ENCODE peak calls at places on chromosomes 16 and 17, in nine cellular contexts. L, T, W, H, R, M, F, C and E are unnamed samples.
A peak's percentile ranks its signal among the peaks of the same experiment; 100 is the strongest.

GRCh38 chr17:65359016-65359415 is 202.4 kb downstream of the AXIN2 start:
- DNase-seq in L (peak; percentile 81), T (no peak), W (no peak), H (peak; percentile 94), R (peak; percentile 80), M (no peak), F (no peak), C (peak; percentile 83), E (no peak)

GRCh38 chr17:15180121-15180561 is 85.0 kb downstream of the PMP22 start:
- DNase-seq in L (no peak), T (no peak), W (no peak), H (no peak), R (no peak), M (no peak), F (no peak), C (no peak), E (peak; percentile 44)

GRCh38 chr17:45437461-45438283 is 5.0 kb upstream of the ARHGAP27 start:
- DNase-seq in L (no peak), T (no peak), W (no peak), H (no peak), R (no peak), M (no peak), F (no peak), C (no peak), E (no peak)

GRCh38 chr16:26981266-26981938 is 85.3 kb upstream of the C16orf82 start:
- DNase-seq in L (peak; percentile 76), T (no peak), W (no peak), H (peak; percentile 80), R (no peak), M (no peak), F (no peak), C (no peak), E (no peak)

GRCh38 chr16:29192329-29193247 is 207.7 kb downstream of the LAT start:
- DNase-seq in L (no peak), T (no peak), W (no peak), H (no peak), R (no peak), M (no peak), F (no peak), C (no peak), E (no peak)

GRCh38 chr17:9228408-9229159 is 207.3 kb downstream of the NTN1 start:
- DNase-seq in L (peak; percentile 68), T (no peak), W (no peak), H (peak; percentile 51), R (no peak), M (no peak), F (no peak), C (peak; percentile 36), E (no peak)

GRCh38 chr17:27633312-27634025 is 2.5 kb downstream of the LGALS9 start:
- DNase-seq in L (no peak), T (no peak), W (no peak), H (no peak), R (no peak), M (no peak), F (no peak), C (no peak), E (no peak)

GRCh38 chr17:8503807-8504206 is 68.1 kb downstream of the NDEL1 start:
- DNase-seq in L (no peak), T (no peak), W (no peak), H (no peak), R (no peak), M (no peak), F (no peak), C (no peak), E (peak; percentile 11)

GRCh38 chr16:13733561-13733960 is 186.4 kb upstream of the ERCC4 start:
- DNase-seq in L (no peak), T (no peak), W (no peak), H (peak; percentile 3), R (no peak), M (no peak), F (no peak), C (no peak), E (no peak)

GRCh38 chr16:31092330-31092729 is 2.3 kb downstream of the VKORC1 start:
- DNase-seq in L (no peak), T (no peak), W (no peak), H (no peak), R (no peak), M (no peak), F (no peak), C (no peak), E (no peak)

GRCh38 chr17:50026046-50026675 is 29.7 kb upstream of the ITGA3 start:
- DNase-seq in L (no peak), T (no peak), W (no peak), H (no peak), R (no peak), M (no peak), F (no peak), C (no peak), E (no peak)

GRCh38 chr16:65809627-65810026 is 556.9 kb upstream of the CDH5 start:
- DNase-seq in L (no peak), T (peak; percentile 5), W (no peak), H (no peak), R (no peak), M (no peak), F (no peak), C (no peak), E (peak; percentile 51)

GRCh38 chr17:3925684-3926537 is 9.6 kb upstream of the P2RX1 start:
- DNase-seq in L (no peak), T (no peak), W (no peak), H (no peak), R (no peak), M (peak; percentile 34), F (no peak), C (no peak), E (no peak)

GRCh38 chr16:83813818-83814653 is 6.3 kb downstream of the HSBP1 start:
- DNase-seq in L (peak; percentile 70), T (peak; percentile 53), W (no peak), H (peak; percentile 85), R (peak; percentile 37), M (no peak), F (peak; percentile 31), C (peak; percentile 37), E (peak; percentile 60)

GRCh38 chr17:77366206-77366557 is 225.4 kb downstream of the SEC14L1 start:
- DNase-seq in L (no peak), T (peak; percentile 53), W (no peak), H (no peak), R (no peak), M (no peak), F (no peak), C (no peak), E (peak; percentile 17)

GRCh38 chr16:67562918-67563707 is 787 bp downstream of the CTCF start:
- DNase-seq in L (no peak), T (peak; percentile 45), W (peak; percentile 54), H (peak; percentile 61), R (peak; percentile 65), M (peak; percentile 74), F (peak; percentile 50), C (peak; percentile 54), E (peak; percentile 91)

GRCh38 chr16:68069511-68070248 is 15.5 kb upstream of the NFATC3 start:
- DNase-seq in L (no peak), T (peak; percentile 26), W (no peak), H (no peak), R (no peak), M (no peak), F (peak; percentile 59), C (no peak), E (peak; percentile 22)

GRCh38 chr16:11302977-11303376 is 21.8 kb upstream of the PRM1 start:
- DNase-seq in L (no peak), T (peak; percentile 43), W (no peak), H (no peak), R (no peak), M (no peak), F (no peak), C (peak; percentile 30), E (no peak)

GRCh38 chr17:28228109-28228840 is 90.7 kb upstream of the TMEM97 start:
- DNase-seq in L (no peak), T (no peak), W (no peak), H (no peak), R (no peak), M (no peak), F (no peak), C (no peak), E (no peak)

GRCh38 chr17:31401456-31402254 is 10.2 kb downstream of the RAB11FIP4 start:
- DNase-seq in L (no peak), T (no peak), W (no peak), H (no peak), R (no peak), M (no peak), F (no peak), C (no peak), E (no peak)

GRCh38 chr16:5706206-5706605 is 608.6 kb upstream of the EEF2KMT start:
- DNase-seq in L (no peak), T (no peak), W (no peak), H (peak; percentile 19), R (no peak), M (no peak), F (no peak), C (peak; percentile 64), E (no peak)

GRCh38 chr17:17533901-17534441 is 37.8 kb upstream of the RASD1 start:
- DNase-seq in L (no peak), T (no peak), W (no peak), H (peak; percentile 15), R (no peak), M (no peak), F (no peak), C (no peak), E (no peak)

GRCh38 chr17:80891096-80892018 is 100.3 kb upstream of the CHMP6 start:
- DNase-seq in L (peak; percentile 94), T (no peak), W (peak; percentile 71), H (peak; percentile 99), R (peak; percentile 91), M (no peak), F (no peak), C (peak; percentile 95), E (peak; percentile 28)

GRCh38 chr16:22641030-22641671 is 130.5 kb downstream of the NPIPB5 start:
- DNase-seq in L (peak; percentile 70), T (no peak), W (no peak), H (peak; percentile 53), R (peak; percentile 54), M (peak; percentile 66), F (no peak), C (peak; percentile 60), E (no peak)

GRCh38 chr17:41907185-41907556 is 11.6 kb downstream of the ACLY start:
- DNase-seq in L (peak; percentile 74), T (peak; percentile 56), W (no peak), H (peak; percentile 89), R (peak; percentile 56), M (no peak), F (no peak), C (no peak), E (no peak)

GRCh38 chr16:25031441-25032307 is 16.5 kb upstream of the ARHGAP17 start:
- DNase-seq in L (peak; percentile 99), T (peak; percentile 97), W (peak; percentile 87), H (peak; percentile 97), R (peak; percentile 99), M (peak; percentile 85), F (peak; percentile 94), C (peak; percentile 94), E (peak; percentile 87)

GRCh38 chr17:63716426-63716825 is 16.5 kb upstream of the LIMD2 start:
- DNase-seq in L (no peak), T (no peak), W (no peak), H (no peak), R (no peak), M (no peak), F (no peak), C (no peak), E (no peak)

GRCh38 chr16:77223184-77223583 is 24.0 kb downstream of the SYCE1L start:
- DNase-seq in L (no peak), T (no peak), W (no peak), H (peak; percentile 16), R (peak; percentile 50), M (no peak), F (no peak), C (no peak), E (no peak)

GRCh38 chr17:51119415-51120356 is 982 bp downstream of the SPAG9 start:
- DNase-seq in L (peak; percentile 12), T (no peak), W (peak; percentile 27), H (peak; percentile 66), R (peak; percentile 73), M (peak; percentile 57), F (peak; percentile 49), C (peak; percentile 41), E (peak; percentile 70)

GRCh38 chr16:79897444-79898146 is 297.1 kb upstream of the MAF start:
- DNase-seq in L (no peak), T (no peak), W (no peak), H (peak; percentile 39), R (peak; percentile 75), M (no peak), F (peak; percentile 6), C (no peak), E (no peak)

GRCh38 chr16:2854700-2855309 is 3.2 kb downstream of the PRSS22 start:
- DNase-seq in L (no peak), T (no peak), W (no peak), H (no peak), R (no peak), M (no peak), F (no peak), C (no peak), E (no peak)